ENCODE peak calls at places on chromosomes 11 and 22, in four cellular contexts. N is progenitor cell of endocrine pancreas, A is heart right ventricle, U is RWPE1. M is an unnamed sample.

GRCh38 chr22:27749597-27750225 is 51.8 kb downstream of the MN1 start:
- DNase-seq in A (no peak), N (no peak), U (no peak), M (no peak)

GRCh38 chr11:126061707-126062678 is 673 bp downstream of the CDON start:
- DNase-seq in N (no peak), U (peak), A (peak), M (peak)

GRCh38 chr11:101914349-101914736 is 467 bp upstream of the CEP126 start:
- DNase-seq in U (no peak), N (no peak), A (no peak), M (no peak)

GRCh38 chr11:78112588-78113275 is 26.7 kb downstream of the ALG8 start:
- DNase-seq in N (no peak), U (no peak), A (no peak), M (no peak)

GRCh38 chr11:9092085-9092484 is 686 bp upstream of the SCUBE2 start:
- DNase-seq in A (no peak), N (no peak), U (no peak), M (no peak)

GRCh38 chr22:36383110-36383581 is 4.6 kb downstream of the MYH9 start:
- DNase-seq in A (no peak), N (no peak), U (no peak), M (no peak)

GRCh38 chr11:126406368-126406767 is 50.9 kb downstream of the ST3GAL4 start:
- DNase-seq in N (no peak), A (no peak), U (no peak), M (no peak)

GRCh38 chr11:70240337-70240736 is 30.2 kb upstream of the PPFIA1 start:
- DNase-seq in A (no peak), N (no peak), U (no peak), M (no peak)

DNA sequence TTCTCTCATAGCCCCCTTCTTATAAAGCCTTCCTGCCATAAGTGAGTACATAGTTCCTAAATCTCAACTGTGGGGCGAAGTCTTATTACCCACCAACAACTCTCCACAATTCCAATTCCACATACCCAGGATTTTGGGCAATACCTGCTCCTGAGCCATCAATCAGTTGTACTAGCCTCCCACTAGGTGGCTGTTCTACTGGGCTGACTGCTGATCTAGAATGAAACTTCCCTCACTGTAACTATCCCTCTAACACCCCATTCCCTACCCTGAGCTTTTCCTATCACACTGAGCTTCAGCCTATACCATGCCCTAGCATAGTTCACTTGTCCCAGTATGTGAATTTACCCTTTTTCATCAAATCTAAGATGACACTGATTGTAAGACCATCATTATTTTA is 52.5 kb downstream of the RRAS2 start:
- DNase-seq in N (no peak), A (no peak), U (no peak), M (no peak)
- TF ChIP-seq CTCF in N (no peak), A (no peak), U (no peak), M (no peak)

GRCh38 chr11:60944504-60945294 is 7.3 kb downstream of the SLC15A3 start:
- DNase-seq in U (no peak), A (no peak), N (no peak), M (no peak)
- TF ChIP-seq CTCF in U (no peak), A (peak), N (peak), M (peak)

DNA sequence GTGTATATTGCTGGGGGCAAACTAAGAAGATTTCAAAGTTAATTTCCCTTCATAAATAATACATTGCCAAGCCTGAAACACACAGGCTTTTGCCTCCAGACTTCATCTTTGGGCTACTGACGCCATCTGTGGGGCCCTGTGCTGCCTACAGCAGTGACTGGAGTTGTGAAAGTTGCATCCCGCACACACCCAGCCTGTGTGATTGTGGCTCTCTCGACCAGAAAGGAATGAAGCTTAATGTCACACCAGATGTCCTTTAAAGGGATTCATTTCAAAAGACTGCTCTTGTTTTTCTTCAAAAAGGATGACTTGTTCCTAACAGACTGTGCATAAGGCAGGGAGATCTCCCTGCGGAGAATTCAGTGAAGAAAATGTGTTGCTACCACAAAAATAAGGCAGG is 210.5 kb downstream of the FAM181B start:
- DNase-seq in A (no peak), N (no peak), U (no peak), M (no peak)
- TF ChIP-seq CTCF in A (no peak), N (no peak), U (no peak), M (peak)

DNA sequence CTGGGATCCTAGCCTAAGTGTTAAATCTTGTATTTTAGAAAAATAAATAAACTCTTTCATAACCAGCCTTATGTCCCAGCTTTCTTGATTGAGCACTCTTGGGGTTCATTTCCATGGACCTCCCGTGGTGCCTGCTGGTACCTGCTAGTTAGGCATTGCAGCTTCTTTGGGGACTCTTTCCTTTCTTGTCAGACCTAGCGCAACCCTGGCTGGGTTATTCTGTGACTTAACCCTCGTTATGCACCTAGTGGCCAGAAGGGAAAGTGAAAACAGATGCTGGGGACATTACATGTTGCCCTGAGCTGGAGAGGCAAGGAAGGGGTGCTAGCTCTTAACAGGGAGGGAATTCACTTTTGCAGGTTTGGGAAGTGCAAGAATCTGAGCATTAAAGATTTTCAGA is 46.8 kb downstream of the APIP start:
- DNase-seq in N (no peak), A (no peak), U (no peak), M (no peak)
- TF ChIP-seq CTCF in N (peak), A (no peak), U (no peak), M (peak)

GRCh38 chr11:97937501-97937900 is 1083.2 kb upstream of the CNTN5 start:
- DNase-seq in A (no peak), N (no peak), U (no peak), M (no peak)

GRCh38 chr11:97938789-97939188 is 1082.0 kb upstream of the CNTN5 start:
- DNase-seq in U (no peak), N (no peak), A (no peak), M (no peak)

GRCh38 chr11:97948793-97949192 is 1072.0 kb upstream of the CNTN5 start:
- DNase-seq in U (no peak), N (no peak), A (no peak), M (no peak)

DNA sequence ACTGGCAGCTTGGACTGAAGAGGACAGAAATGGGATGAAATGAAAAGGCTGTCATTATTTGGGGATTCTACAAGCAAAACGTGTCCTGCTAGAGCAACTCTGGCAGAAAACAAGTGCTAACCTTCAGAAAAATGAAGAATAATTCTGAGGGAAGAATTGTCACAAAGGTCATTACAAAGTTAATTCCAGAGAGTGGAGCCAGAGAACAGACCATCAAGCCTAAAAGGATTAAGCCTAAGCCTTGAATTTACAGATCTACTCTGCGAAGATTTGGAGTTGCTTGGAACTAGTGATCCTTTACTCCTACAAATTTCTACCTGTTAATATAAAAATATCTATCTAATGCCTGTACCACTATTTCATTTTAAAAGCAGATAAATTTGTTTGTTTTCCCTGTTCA is 1077.3 kb upstream of the CNTN5 start:
- DNase-seq in N (no peak), A (no peak), U (no peak), M (no peak)
- TF ChIP-seq CTCF in N (no peak), A (no peak), U (no peak), M (no peak)

GRCh38 chr11:10450451-10451398 is 4.3 kb upstream of the AMPD3 start:
- DNase-seq in A (peak), U (peak), N (peak), M (peak)
- TF ChIP-seq CTCF in A (peak), U (peak), N (peak), M (peak)

GRCh38 chr22:21927174-21927823 is 25.3 kb downstream of the PPM1F start:
- DNase-seq in N (no peak), A (no peak), U (no peak), M (no peak)
- TF ChIP-seq CTCF in N (no peak), A (no peak), U (no peak), M (no peak)

DNA sequence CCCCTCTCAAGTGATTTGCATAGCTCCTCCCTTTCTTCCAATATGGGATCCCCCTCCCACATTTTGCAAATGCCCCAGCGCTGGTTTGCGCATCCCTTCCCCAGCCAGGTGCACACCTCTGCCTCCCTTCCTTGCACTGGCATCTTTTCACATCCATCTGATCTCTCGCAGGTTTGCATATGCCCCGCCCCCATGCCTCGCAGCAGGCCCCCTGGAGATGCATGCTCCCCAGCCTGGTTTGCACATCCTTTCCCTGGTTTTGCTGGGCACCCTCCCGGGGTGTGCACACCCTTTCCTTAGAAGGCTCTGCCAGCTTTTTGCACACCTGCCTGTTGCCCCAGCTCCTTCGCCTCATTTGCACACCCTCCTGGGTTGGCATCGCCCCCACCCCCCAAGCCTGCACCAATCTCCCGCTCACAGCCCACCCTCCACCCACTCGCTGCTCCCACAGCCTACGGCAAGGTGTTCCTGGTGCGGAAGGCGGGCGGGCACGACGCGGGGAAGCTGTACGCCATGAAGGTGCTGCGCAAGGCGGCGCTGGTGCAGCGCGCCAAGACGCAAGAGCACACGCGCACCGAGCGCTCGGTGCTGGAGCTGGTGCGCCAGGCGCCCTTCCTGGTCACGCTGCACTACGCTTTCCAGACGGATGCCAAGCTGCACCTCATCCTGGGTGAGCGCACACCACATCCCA is 895 bp downstream of the RPS6KA4 start:
- DNase-seq in U (no peak), A (no peak), N (no peak), M (no peak)
- TF ChIP-seq CTCF in U (peak), A (no peak), N (no peak), M (no peak)